ENCODE peak calls at places on chromosomes 6 and 20, in four cellular contexts. One of them, this sample, is unnamed.

GRCh38 chr20:9323622-9324021 is 190.8 kb upstream of the LAMP5 start:
- DNase-seq in stimulated activated CD4-positive, alpha-beta T cell treated with anti-CD3 and anti-CD28 coated beads, Interleukin-2, amount 100 ng/mL, for 48 hours: no peak
- DNase-seq in WTC11: peak
- DNase-seq in DMS79: no peak
- DNase-seq in this sample: no peak

GRCh38 chr20:53077373-53078205 is 105.4 kb downstream of the TSHZ2 start:
- DNase-seq in stimulated activated CD4-positive, alpha-beta T cell treated with anti-CD3 and anti-CD28 coated beads, Interleukin-2, amount 100 ng/mL, for 48 hours: peak
- DNase-seq in WTC11: no peak
- DNase-seq in DMS79: no peak
- DNase-seq in this sample: no peak

GRCh38 chr6:153162172-153162571 is 31.1 kb upstream of the RGS17 start:
- DNase-seq in DMS79: no peak
- DNase-seq in WTC11: no peak
- DNase-seq in stimulated activated CD4-positive, alpha-beta T cell treated with anti-CD3 and anti-CD28 coated beads, Interleukin-2, amount 100 ng/mL, for 48 hours: no peak
- DNase-seq in this sample: no peak

GRCh38 chr6:80640176-80640575 is 533.7 kb downstream of the BCKDHB start:
- DNase-seq in DMS79: no peak
- DNase-seq in WTC11: no peak
- DNase-seq in stimulated activated CD4-positive, alpha-beta T cell treated with anti-CD3 and anti-CD28 coated beads, Interleukin-2, amount 100 ng/mL, for 48 hours: no peak
- DNase-seq in this sample: no peak

GRCh38 chr6:36817864-36818263 is 21.4 kb downstream of the CPNE5 start:
- DNase-seq in DMS79: no peak
- DNase-seq in WTC11: no peak
- DNase-seq in stimulated activated CD4-positive, alpha-beta T cell treated with anti-CD3 and anti-CD28 coated beads, Interleukin-2, amount 100 ng/mL, for 48 hours: no peak
- DNase-seq in this sample: no peak

GRCh38 chr6:158589371-158589770 is 29.5 kb downstream of the TMEM181 start:
- DNase-seq in DMS79: no peak
- DNase-seq in WTC11: no peak
- DNase-seq in stimulated activated CD4-positive, alpha-beta T cell treated with anti-CD3 and anti-CD28 coated beads, Interleukin-2, amount 100 ng/mL, for 48 hours: no peak
- DNase-seq in this sample: no peak

GRCh38 chr6:161128230-161128629 is 136.7 kb downstream of the MAP3K4 start:
- DNase-seq in stimulated activated CD4-positive, alpha-beta T cell treated with anti-CD3 and anti-CD28 coated beads, Interleukin-2, amount 100 ng/mL, for 48 hours: no peak
- DNase-seq in WTC11: no peak
- DNase-seq in DMS79: no peak
- DNase-seq in this sample: no peak

GRCh38 chr20:31722388-31723281 is at the start of gene BCL2L1:
- DNase-seq in stimulated activated CD4-positive, alpha-beta T cell treated with anti-CD3 and anti-CD28 coated beads, Interleukin-2, amount 100 ng/mL, for 48 hours: peak
- DNase-seq in DMS79: peak
- DNase-seq in WTC11: peak
- DNase-seq in this sample: peak

GRCh38 chr6:113855500-113856010 is 1.6 kb upstream of the MARCKS start:
- DNase-seq in stimulated activated CD4-positive, alpha-beta T cell treated with anti-CD3 and anti-CD28 coated beads, Interleukin-2, amount 100 ng/mL, for 48 hours: no peak
- DNase-seq in WTC11: peak
- DNase-seq in DMS79: no peak
- DNase-seq in this sample: no peak

GRCh38 chr6:38131527-38131965 is 312.0 kb downstream of the ZFAND3 start:
- DNase-seq in stimulated activated CD4-positive, alpha-beta T cell treated with anti-CD3 and anti-CD28 coated beads, Interleukin-2, amount 100 ng/mL, for 48 hours: peak
- DNase-seq in WTC11: no peak
- DNase-seq in DMS79: no peak
- DNase-seq in this sample: no peak

GRCh38 chr6:78995346-78995745 is 82.7 kb downstream of the PHIP start:
- DNase-seq in DMS79: no peak
- DNase-seq in WTC11: no peak
- DNase-seq in stimulated activated CD4-positive, alpha-beta T cell treated with anti-CD3 and anti-CD28 coated beads, Interleukin-2, amount 100 ng/mL, for 48 hours: no peak
- DNase-seq in this sample: no peak

GRCh38 chr6:26300359-26300758 is 64.6 kb upstream of the BTN3A2 start:
- DNase-seq in DMS79: no peak
- DNase-seq in WTC11: no peak
- DNase-seq in stimulated activated CD4-positive, alpha-beta T cell treated with anti-CD3 and anti-CD28 coated beads, Interleukin-2, amount 100 ng/mL, for 48 hours: no peak
- DNase-seq in this sample: no peak

GRCh38 chr6:29641430-29642213 is 8.6 kb upstream of the GABBR1 start:
- DNase-seq in DMS79: no peak
- DNase-seq in WTC11: no peak
- DNase-seq in stimulated activated CD4-positive, alpha-beta T cell treated with anti-CD3 and anti-CD28 coated beads, Interleukin-2, amount 100 ng/mL, for 48 hours: no peak
- DNase-seq in this sample: no peak

GRCh38 chr6:47086051-47086770 is 44.1 kb upstream of the ADGRF1 start:
- DNase-seq in WTC11: no peak
- DNase-seq in DMS79: no peak
- DNase-seq in stimulated activated CD4-positive, alpha-beta T cell treated with anti-CD3 and anti-CD28 coated beads, Interleukin-2, amount 100 ng/mL, for 48 hours: no peak
- DNase-seq in this sample: no peak

GRCh38 chr20:62501801-62502495 is 26.2 kb upstream of the GATA5 start:
- DNase-seq in WTC11: no peak
- DNase-seq in DMS79: no peak
- DNase-seq in stimulated activated CD4-positive, alpha-beta T cell treated with anti-CD3 and anti-CD28 coated beads, Interleukin-2, amount 100 ng/mL, for 48 hours: peak
- DNase-seq in this sample: peak

GRCh38 chr6:44056392-44057237 is 70.6 kb downstream of the MRPL14 start:
- DNase-seq in stimulated activated CD4-positive, alpha-beta T cell treated with anti-CD3 and anti-CD28 coated beads, Interleukin-2, amount 100 ng/mL, for 48 hours: no peak
- DNase-seq in DMS79: no peak
- DNase-seq in WTC11: no peak
- DNase-seq in this sample: peak

GRCh38 chr6:52108128-52108527 is 20.7 kb upstream of the PKHD1 start:
- DNase-seq in WTC11: no peak
- DNase-seq in DMS79: no peak
- DNase-seq in stimulated activated CD4-positive, alpha-beta T cell treated with anti-CD3 and anti-CD28 coated beads, Interleukin-2, amount 100 ng/mL, for 48 hours: no peak
- DNase-seq in this sample: no peak

GRCh38 chr6:19035454-19035853 is 648.3 kb downstream of the RNF144B start:
- DNase-seq in DMS79: no peak
- DNase-seq in WTC11: no peak
- DNase-seq in stimulated activated CD4-positive, alpha-beta T cell treated with anti-CD3 and anti-CD28 coated beads, Interleukin-2, amount 100 ng/mL, for 48 hours: no peak
- DNase-seq in this sample: no peak

GRCh38 chr6:152746172-152746553 is 4.4 kb upstream of the VIP start:
- DNase-seq in stimulated activated CD4-positive, alpha-beta T cell treated with anti-CD3 and anti-CD28 coated beads, Interleukin-2, amount 100 ng/mL, for 48 hours: no peak
- DNase-seq in WTC11: no peak
- DNase-seq in DMS79: no peak
- DNase-seq in this sample: no peak

This sample was measured in Right ventricle myocardium inferior.